ENCODE peak calls at places on chromosome 14, in eight cellular contexts. One of them, this sample, is unnamed.

GRCh38 chr14:92456215-92457017 is 57.2 kb upstream of the RIN3 start:
- DNase-seq in substantia nigra: peak; percentile 10
- DNase-seq in dermis microvascular lymphatic vessel endothelial cell: peak; percentile 47
- DNase-seq in EH: peak; percentile 78
- DNase-seq in cardiac fibroblast: peak; percentile 81
- DNase-seq in NCI-H2171: no peak
- DNase-seq in activated CD4-positive, alpha-beta T cell treated with anti-CD3 and anti-CD28 coated beads, Interleukin-2, amount 10 ng/mL, durations not matched to agents 7 days and 5 days: no peak
- DNase-seq in NCI-H1092: no peak
- DNase-seq in this sample: no peak

GRCh38 chr14:95322646-95323045 is 2.9 kb upstream of the CLMN start:
- DNase-seq in NCI-H2171: no peak
- DNase-seq in activated CD4-positive, alpha-beta T cell treated with anti-CD3 and anti-CD28 coated beads, Interleukin-2, amount 10 ng/mL, durations not matched to agents 7 days and 5 days: no peak
- DNase-seq in NCI-H1092: no peak
- DNase-seq in cardiac fibroblast: peak; percentile 47
- DNase-seq in EH: no peak
- DNase-seq in dermis microvascular lymphatic vessel endothelial cell: no peak
- DNase-seq in substantia nigra: no peak
- DNase-seq in this sample: no peak

GRCh38 chr14:73426877-73427276 is 31.5 kb downstream of the NUMB start:
- DNase-seq in substantia nigra: no peak
- DNase-seq in activated CD4-positive, alpha-beta T cell treated with anti-CD3 and anti-CD28 coated beads, Interleukin-2, amount 10 ng/mL, durations not matched to agents 7 days and 5 days: no peak
- DNase-seq in EH: peak; percentile 85
- DNase-seq in NCI-H1092: no peak
- DNase-seq in cardiac fibroblast: peak; percentile 73
- DNase-seq in NCI-H2171: no peak
- DNase-seq in dermis microvascular lymphatic vessel endothelial cell: no peak
- DNase-seq in this sample: peak; percentile 55

GRCh38 chr14:72892879-72893635 is 844 bp downstream of the DPF3 start:
- DNase-seq in EH: peak; percentile 42
- DNase-seq in cardiac fibroblast: peak; percentile 36
- DNase-seq in activated CD4-positive, alpha-beta T cell treated with anti-CD3 and anti-CD28 coated beads, Interleukin-2, amount 10 ng/mL, durations not matched to agents 7 days and 5 days: peak; percentile 32
- DNase-seq in dermis microvascular lymphatic vessel endothelial cell: no peak
- DNase-seq in substantia nigra: peak; percentile 40
- DNase-seq in NCI-H2171: peak; percentile 12
- DNase-seq in NCI-H1092: no peak
- DNase-seq in this sample: peak; percentile 64

GRCh38 chr14:102776761-102777710 is at the start of gene TRAF3:
- DNase-seq in NCI-H1092: no peak
- DNase-seq in cardiac fibroblast: peak; percentile 68
- DNase-seq in activated CD4-positive, alpha-beta T cell treated with anti-CD3 and anti-CD28 coated beads, Interleukin-2, amount 10 ng/mL, durations not matched to agents 7 days and 5 days: peak; percentile 83
- DNase-seq in EH: peak; percentile 77
- DNase-seq in NCI-H2171: peak; percentile 23
- DNase-seq in dermis microvascular lymphatic vessel endothelial cell: no peak
- DNase-seq in substantia nigra: peak; percentile 43
- DNase-seq in this sample: peak; percentile 95

GRCh38 chr14:55139696-55140509 is 10.9 kb downstream of the LGALS3 start:
- DNase-seq in cardiac fibroblast: no peak
- DNase-seq in NCI-H1092: no peak
- DNase-seq in substantia nigra: no peak
- DNase-seq in NCI-H2171: no peak
- DNase-seq in activated CD4-positive, alpha-beta T cell treated with anti-CD3 and anti-CD28 coated beads, Interleukin-2, amount 10 ng/mL, durations not matched to agents 7 days and 5 days: no peak
- DNase-seq in EH: no peak
- DNase-seq in dermis microvascular lymphatic vessel endothelial cell: no peak
- DNase-seq in this sample: no peak

GRCh38 chr14:45716506-45716905 is 463.5 kb upstream of the MIS18BP1 start:
- DNase-seq in NCI-H1092: no peak
- DNase-seq in EH: peak; percentile 1
- DNase-seq in substantia nigra: no peak
- DNase-seq in cardiac fibroblast: peak; percentile 7
- DNase-seq in activated CD4-positive, alpha-beta T cell treated with anti-CD3 and anti-CD28 coated beads, Interleukin-2, amount 10 ng/mL, durations not matched to agents 7 days and 5 days: no peak
- DNase-seq in dermis microvascular lymphatic vessel endothelial cell: no peak
- DNase-seq in NCI-H2171: peak; percentile 4
- DNase-seq in this sample: no peak

GRCh38 chr14:96824283-96824682 is 27.1 kb downstream of the VRK1 start:
- DNase-seq in dermis microvascular lymphatic vessel endothelial cell: no peak
- DNase-seq in NCI-H1092: no peak
- DNase-seq in cardiac fibroblast: peak; percentile 81
- DNase-seq in NCI-H2171: no peak
- DNase-seq in activated CD4-positive, alpha-beta T cell treated with anti-CD3 and anti-CD28 coated beads, Interleukin-2, amount 10 ng/mL, durations not matched to agents 7 days and 5 days: no peak
- DNase-seq in EH: peak; percentile 79
- DNase-seq in substantia nigra: no peak
- DNase-seq in this sample: no peak

GRCh38 chr14:68147331-68147730 is 327.8 kb downstream of the RAD51B start:
- DNase-seq in NCI-H1092: no peak
- DNase-seq in substantia nigra: no peak
- DNase-seq in EH: peak; percentile 36
- DNase-seq in cardiac fibroblast: peak; percentile 50
- DNase-seq in dermis microvascular lymphatic vessel endothelial cell: no peak
- DNase-seq in NCI-H2171: peak; percentile 42
- DNase-seq in activated CD4-positive, alpha-beta T cell treated with anti-CD3 and anti-CD28 coated beads, Interleukin-2, amount 10 ng/mL, durations not matched to agents 7 days and 5 days: no peak
- DNase-seq in this sample: no peak

GRCh38 chr14:70212752-70213151 is 24.0 kb upstream of the SLC8A3 start:
- DNase-seq in NCI-H2171: no peak
- DNase-seq in activated CD4-positive, alpha-beta T cell treated with anti-CD3 and anti-CD28 coated beads, Interleukin-2, amount 10 ng/mL, durations not matched to agents 7 days and 5 days: no peak
- DNase-seq in EH: no peak
- DNase-seq in substantia nigra: no peak
- DNase-seq in cardiac fibroblast: no peak
- DNase-seq in NCI-H1092: no peak
- DNase-seq in dermis microvascular lymphatic vessel endothelial cell: no peak
- DNase-seq in this sample: no peak

GRCh38 chr14:61662437-61663311 is 32.6 kb upstream of the HIF1A start:
- DNase-seq in EH: peak; percentile 68
- DNase-seq in activated CD4-positive, alpha-beta T cell treated with anti-CD3 and anti-CD28 coated beads, Interleukin-2, amount 10 ng/mL, durations not matched to agents 7 days and 5 days: peak; percentile 76
- DNase-seq in cardiac fibroblast: peak; percentile 89
- DNase-seq in NCI-H2171: no peak
- DNase-seq in NCI-H1092: no peak
- DNase-seq in substantia nigra: no peak
- DNase-seq in dermis microvascular lymphatic vessel endothelial cell: no peak
- DNase-seq in this sample: peak; percentile 80

GRCh38 chr14:91957876-91958313 is 10.4 kb upstream of the FBLN5 start:
- DNase-seq in activated CD4-positive, alpha-beta T cell treated with anti-CD3 and anti-CD28 coated beads, Interleukin-2, amount 10 ng/mL, durations not matched to agents 7 days and 5 days: no peak
- DNase-seq in NCI-H2171: no peak
- DNase-seq in substantia nigra: no peak
- DNase-seq in NCI-H1092: no peak
- DNase-seq in cardiac fibroblast: no peak
- DNase-seq in EH: no peak
- DNase-seq in dermis microvascular lymphatic vessel endothelial cell: no peak
- DNase-seq in this sample: no peak

GRCh38 chr14:64937821-64938193 is 4.7 kb downstream of the GPX2 start:
- DNase-seq in activated CD4-positive, alpha-beta T cell treated with anti-CD3 and anti-CD28 coated beads, Interleukin-2, amount 10 ng/mL, durations not matched to agents 7 days and 5 days: no peak
- DNase-seq in EH: peak; percentile 33
- DNase-seq in substantia nigra: no peak
- DNase-seq in NCI-H1092: no peak
- DNase-seq in dermis microvascular lymphatic vessel endothelial cell: no peak
- DNase-seq in cardiac fibroblast: peak; percentile 39
- DNase-seq in NCI-H2171: no peak
- DNase-seq in this sample: no peak

GRCh38 chr14:20671597-20672283 is 12.6 kb upstream of the RNASE4 start:
- DNase-seq in NCI-H2171: no peak
- DNase-seq in cardiac fibroblast: no peak
- DNase-seq in NCI-H1092: no peak
- DNase-seq in substantia nigra: no peak
- DNase-seq in dermis microvascular lymphatic vessel endothelial cell: no peak
- DNase-seq in EH: no peak
- DNase-seq in activated CD4-positive, alpha-beta T cell treated with anti-CD3 and anti-CD28 coated beads, Interleukin-2, amount 10 ng/mL, durations not matched to agents 7 days and 5 days: no peak
- DNase-seq in this sample: peak; percentile 41

GRCh38 chr14:44775248-44775647 is 186.5 kb downstream of the KLHL28 start:
- DNase-seq in substantia nigra: no peak
- DNase-seq in EH: no peak
- DNase-seq in NCI-H2171: no peak
- DNase-seq in NCI-H1092: no peak
- DNase-seq in activated CD4-positive, alpha-beta T cell treated with anti-CD3 and anti-CD28 coated beads, Interleukin-2, amount 10 ng/mL, durations not matched to agents 7 days and 5 days: no peak
- DNase-seq in cardiac fibroblast: no peak
- DNase-seq in dermis microvascular lymphatic vessel endothelial cell: no peak
- DNase-seq in this sample: no peak

GRCh38 chr14:23694085-23694975 is 58.2 kb downstream of the DHRS2 start:
- DNase-seq in EH: peak; percentile 78
- DNase-seq in NCI-H1092: no peak
- DNase-seq in cardiac fibroblast: peak; percentile 49
- DNase-seq in substantia nigra: no peak
- DNase-seq in NCI-H2171: no peak
- DNase-seq in dermis microvascular lymphatic vessel endothelial cell: no peak
- DNase-seq in activated CD4-positive, alpha-beta T cell treated with anti-CD3 and anti-CD28 coated beads, Interleukin-2, amount 10 ng/mL, durations not matched to agents 7 days and 5 days: no peak
- DNase-seq in this sample: no peak

GRCh38 chr14:32576088-32576795 is 247.1 kb downstream of the AKAP6 start:
- DNase-seq in NCI-H2171: peak; percentile 51
- DNase-seq in dermis microvascular lymphatic vessel endothelial cell: peak; percentile 36
- DNase-seq in substantia nigra: peak; percentile 32
- DNase-seq in activated CD4-positive, alpha-beta T cell treated with anti-CD3 and anti-CD28 coated beads, Interleukin-2, amount 10 ng/mL, durations not matched to agents 7 days and 5 days: peak; percentile 45
- DNase-seq in EH: peak; percentile 72
- DNase-seq in cardiac fibroblast: peak; percentile 79
- DNase-seq in NCI-H1092: peak; percentile 52
- DNase-seq in this sample: no peak

GRCh38 chr14:37230551-37231194 is 32.9 kb downstream of the MIPOL1 start:
- DNase-seq in dermis microvascular lymphatic vessel endothelial cell: peak; percentile 68
- DNase-seq in cardiac fibroblast: peak; percentile 83
- DNase-seq in substantia nigra: no peak
- DNase-seq in NCI-H1092: peak; percentile 43
- DNase-seq in activated CD4-positive, alpha-beta T cell treated with anti-CD3 and anti-CD28 coated beads, Interleukin-2, amount 10 ng/mL, durations not matched to agents 7 days and 5 days: peak; percentile 46
- DNase-seq in EH: peak; percentile 66
- DNase-seq in NCI-H2171: peak; percentile 82
- DNase-seq in this sample: no peak

GRCh38 chr14:35342160-35343010 is 50.2 kb downstream of the PSMA6 start:
- DNase-seq in EH: peak; percentile 63
- DNase-seq in substantia nigra: peak; percentile 84
- DNase-seq in dermis microvascular lymphatic vessel endothelial cell: no peak
- DNase-seq in NCI-H2171: peak; percentile 28
- DNase-seq in NCI-H1092: no peak
- DNase-seq in activated CD4-positive, alpha-beta T cell treated with anti-CD3 and anti-CD28 coated beads, Interleukin-2, amount 10 ng/mL, durations not matched to agents 7 days and 5 days: no peak
- DNase-seq in cardiac fibroblast: peak; percentile 70
- DNase-seq in this sample: no peak

GRCh38 chr14:65103150-65103760 is 938 bp upstream of the MAX start:
- DNase-seq in NCI-H1092: no peak
- DNase-seq in NCI-H2171: peak; percentile 76
- DNase-seq in dermis microvascular lymphatic vessel endothelial cell: no peak
- DNase-seq in cardiac fibroblast: peak; percentile 41
- DNase-seq in EH: no peak
- DNase-seq in activated CD4-positive, alpha-beta T cell treated with anti-CD3 and anti-CD28 coated beads, Interleukin-2, amount 10 ng/mL, durations not matched to agents 7 days and 5 days: peak; percentile 26
- DNase-seq in substantia nigra: no peak
- DNase-seq in this sample: no peak

GRCh38 chr14:88481089-88481488 is 73.7 kb downstream of the PTPN21 start:
- DNase-seq in NCI-H1092: no peak
- DNase-seq in EH: no peak
- DNase-seq in dermis microvascular lymphatic vessel endothelial cell: no peak
- DNase-seq in substantia nigra: no peak
- DNase-seq in activated CD4-positive, alpha-beta T cell treated with anti-CD3 and anti-CD28 coated beads, Interleukin-2, amount 10 ng/mL, durations not matched to agents 7 days and 5 days: no peak
- DNase-seq in cardiac fibroblast: no peak
- DNase-seq in NCI-H2171: no peak
- DNase-seq in this sample: no peak

GRCh38 chr14:91837076-91837475 is 30.3 kb downstream of the TC2N start:
- DNase-seq in substantia nigra: no peak
- DNase-seq in activated CD4-positive, alpha-beta T cell treated with anti-CD3 and anti-CD28 coated beads, Interleukin-2, amount 10 ng/mL, durations not matched to agents 7 days and 5 days: no peak
- DNase-seq in NCI-H2171: no peak
- DNase-seq in cardiac fibroblast: no peak
- DNase-seq in NCI-H1092: no peak
- DNase-seq in dermis microvascular lymphatic vessel endothelial cell: no peak
- DNase-seq in EH: no peak
- DNase-seq in this sample: no peak